ENCODE peak calls at places on chromosomes 1 and 21, in seven cellular contexts. One of them, this sample, is unnamed.

GRCh38 chr1:171142081-171142450 is 43.0 kb upstream of the FMO2 start:
- DNase-seq in adipocyte: peak; percentile 90
- DNase-seq in GM20000: no peak
- DNase-seq in KG1: no peak
- DNase-seq in A549: no peak
- DNase-seq in T-helper 2 cell: no peak
- DNase-seq in skeletal muscle cell: peak; percentile 68
- DNase-seq in this sample: peak; percentile 38

GRCh38 chr1:166139735-166140134 is 27.1 kb downstream of the FAM78B start:
- DNase-seq in adipocyte: no peak
- DNase-seq in GM20000: no peak
- DNase-seq in KG1: no peak
- DNase-seq in A549: no peak
- DNase-seq in T-helper 2 cell: no peak
- DNase-seq in skeletal muscle cell: no peak
- DNase-seq in this sample: no peak

GRCh38 chr1:234862944-234863515 is 253.1 kb upstream of the IRF2BP2 start:
- DNase-seq in adipocyte: peak; percentile 70
- DNase-seq in GM20000: no peak
- DNase-seq in KG1: no peak
- DNase-seq in A549: no peak
- DNase-seq in T-helper 2 cell: no peak
- DNase-seq in skeletal muscle cell: peak; percentile 72
- DNase-seq in this sample: peak; percentile 68

GRCh38 chr21:43770066-43770655 is 5.9 kb downstream of the CSTB start:
- DNase-seq in adipocyte: no peak
- DNase-seq in GM20000: no peak
- DNase-seq in KG1: no peak
- DNase-seq in A549: no peak
- DNase-seq in T-helper 2 cell: no peak
- DNase-seq in skeletal muscle cell: no peak
- DNase-seq in this sample: no peak

GRCh38 chr1:54392401-54392800 is 13.8 kb downstream of the SSBP3 start:
- DNase-seq in adipocyte: no peak
- DNase-seq in GM20000: no peak
- DNase-seq in KG1: no peak
- DNase-seq in A549: no peak
- DNase-seq in T-helper 2 cell: no peak
- DNase-seq in skeletal muscle cell: no peak
- DNase-seq in this sample: no peak

GRCh38 chr1:203309115-203309429 is 3.8 kb downstream of the BTG2 start:
- DNase-seq in adipocyte: no peak
- DNase-seq in GM20000: no peak
- DNase-seq in KG1: no peak
- DNase-seq in A549: no peak
- DNase-seq in T-helper 2 cell: no peak
- DNase-seq in skeletal muscle cell: no peak
- DNase-seq in this sample: no peak

GRCh38 chr1:203181586-203182376 is 4.7 kb downstream of the CHI3L1 start:
- DNase-seq in adipocyte: no peak
- DNase-seq in GM20000: no peak
- DNase-seq in KG1: no peak
- DNase-seq in A549: no peak
- DNase-seq in T-helper 2 cell: no peak
- DNase-seq in skeletal muscle cell: no peak
- DNase-seq in this sample: no peak

GRCh38 chr1:212860713-212861581 is 2.9 kb downstream of the FLVCR1 start:
- DNase-seq in adipocyte: no peak
- DNase-seq in GM20000: no peak
- DNase-seq in KG1: no peak
- DNase-seq in A549: no peak
- DNase-seq in T-helper 2 cell: no peak
- DNase-seq in skeletal muscle cell: no peak
- DNase-seq in this sample: no peak

GRCh38 chr1:223776826-223777454 is 64.6 kb downstream of the CAPN2 start:
- DNase-seq in adipocyte: no peak
- DNase-seq in GM20000: no peak
- DNase-seq in KG1: no peak
- DNase-seq in A549: no peak
- DNase-seq in T-helper 2 cell: no peak
- DNase-seq in skeletal muscle cell: no peak
- DNase-seq in this sample: no peak

GRCh38 chr21:15999741-16000140 is 270.0 kb downstream of the USP25 start:
- DNase-seq in adipocyte: no peak
- DNase-seq in GM20000: no peak
- DNase-seq in KG1: no peak
- DNase-seq in A549: no peak
- DNase-seq in T-helper 2 cell: no peak
- DNase-seq in skeletal muscle cell: no peak
- DNase-seq in this sample: no peak

GRCh38 chr21:44514218-44514520 is 25.8 kb downstream of the KRTAP10-1 start:
- DNase-seq in adipocyte: no peak
- DNase-seq in GM20000: no peak
- DNase-seq in KG1: no peak
- DNase-seq in A549: no peak
- DNase-seq in T-helper 2 cell: no peak
- DNase-seq in skeletal muscle cell: no peak
- DNase-seq in this sample: no peak

GRCh38 chr1:7136166-7136953 is 351.1 kb downstream of the CAMTA1 start:
- DNase-seq in adipocyte: no peak
- DNase-seq in GM20000: no peak
- DNase-seq in KG1: no peak
- DNase-seq in A549: no peak
- DNase-seq in T-helper 2 cell: no peak
- DNase-seq in skeletal muscle cell: no peak
- DNase-seq in this sample: no peak

GRCh38 chr1:45630429-45630828 is 6.6 kb upstream of the CCDC17 start:
- DNase-seq in adipocyte: no peak
- DNase-seq in GM20000: no peak
- DNase-seq in KG1: no peak
- DNase-seq in A549: no peak
- DNase-seq in T-helper 2 cell: no peak
- DNase-seq in skeletal muscle cell: no peak
- DNase-seq in this sample: no peak

GRCh38 chr1:149997585-149998262 is 12.8 kb downstream of the OTUD7B start:
- DNase-seq in adipocyte: no peak
- DNase-seq in GM20000: peak; percentile 42
- DNase-seq in KG1: peak; percentile 51
- DNase-seq in A549: no peak
- DNase-seq in T-helper 2 cell: no peak
- DNase-seq in skeletal muscle cell: no peak
- DNase-seq in this sample: no peak

GRCh38 chr1:70587803-70588465 is 176.9 kb downstream of the CTH start:
- DNase-seq in adipocyte: no peak
- DNase-seq in GM20000: no peak
- DNase-seq in KG1: no peak
- DNase-seq in A549: no peak
- DNase-seq in T-helper 2 cell: no peak
- DNase-seq in skeletal muscle cell: no peak
- DNase-seq in this sample: no peak